ENCODE peak calls at places on chromosome 4, in seven cellular contexts. K, L, M, S, R, F and B are unnamed samples.

GRCh38 chr4:79198886-79199591 is 126.8 kb downstream of the NAA11 start:
- DNase-seq in K (no peak), L (no peak), M (no peak), S (no peak), R (no peak), F (no peak), B (no peak)

GRCh38 chr4:87946766-87947165 is 28.7 kb upstream of the SPP1 start:
- DNase-seq in K (no peak), L (no peak), M (no peak), S (no peak), R (no peak), F (no peak), B (no peak)

GRCh38 chr4:165716472-165716871 is 156.6 kb upstream of the TLL1 start:
- DNase-seq in K (no peak), L (no peak), M (no peak), S (no peak), R (no peak), F (no peak), B (no peak)

GRCh38 chr4:78293348-78293747 is 236.2 kb downstream of the FRAS1 start:
- DNase-seq in K (no peak), L (no peak), M (peak; percentile 47), S (no peak), R (no peak), F (peak; percentile 68), B (no peak)

GRCh38 chr4:42344749-42345148 is 52.5 kb upstream of the SHISA3 start:
- DNase-seq in K (no peak), L (no peak), M (no peak), S (no peak), R (no peak), F (no peak), B (no peak)

GRCh38 chr4:3299122-3299521 is 6.3 kb downstream of the RGS12 start:
- DNase-seq in K (no peak), L (no peak), M (no peak), S (no peak), R (no peak), F (no peak), B (no peak)

GRCh38 chr4:93183589-93183988 is 645.0 kb upstream of the ATOH1 start:
- DNase-seq in K (no peak), L (peak; percentile 3), M (peak; percentile 7), S (peak; percentile 18), R (no peak), F (no peak), B (no peak)

GRCh38 chr4:22460266-22460665 is 55.6 kb downstream of the ADGRA3 start:
- DNase-seq in K (no peak), L (no peak), M (no peak), S (no peak), R (no peak), F (no peak), B (no peak)

GRCh38 chr4:8538076-8538702 is 42.0 kb upstream of the GPR78 start:
- DNase-seq in K (no peak), L (no peak), M (no peak), S (no peak), R (no peak), F (no peak), B (no peak)

GRCh38 chr4:172152284-172152683 is 339.1 kb downstream of the GALNTL6 start:
- DNase-seq in K (no peak), L (no peak), M (no peak), S (no peak), R (no peak), F (no peak), B (no peak)

GRCh38 chr4:154230091-154230490 is 261.5 kb downstream of the DCHS2 start:
- DNase-seq in K (no peak), L (no peak), M (peak; percentile 15), S (no peak), R (no peak), F (peak; percentile 29), B (no peak)

GRCh38 chr4:156293657-156294297 is 340.1 kb upstream of the CTSO start:
- DNase-seq in K (no peak), L (peak; percentile 71), M (peak; percentile 78), S (peak; percentile 79), R (no peak), F (peak; percentile 79), B (no peak)

GRCh38 chr4:176123710-176124407 is 58.2 kb downstream of the WDR17 start:
- DNase-seq in K (peak; percentile 72), L (peak; percentile 3), M (peak; percentile 38), S (peak; percentile 43), R (peak; percentile 6), F (peak; percentile 43), B (peak; percentile 51)

GRCh38 chr4:3414421-3415279 is 27.1 kb upstream of the HGFAC start:
- DNase-seq in K (no peak), L (no peak), M (no peak), S (no peak), R (no peak), F (no peak), B (no peak)

GRCh38 chr4:18214656-18215055 is 193.1 kb upstream of the LCORL start:
- DNase-seq in K (no peak), L (no peak), M (no peak), S (no peak), R (no peak), F (no peak), B (no peak)

GRCh38 chr4:20520901-20521300 is 179.4 kb upstream of the PACRGL start:
- DNase-seq in K (no peak), L (peak; percentile 51), M (peak; percentile 74), S (peak; percentile 54), R (no peak), F (peak; percentile 80), B (no peak)

GRCh38 chr4:740656-741282 is 35.1 kb downstream of the PCGF3 start:
- DNase-seq in K (no peak), L (no peak), M (no peak), S (peak; percentile 20), R (no peak), F (peak; percentile 50), B (no peak)

GRCh38 chr4:184268574-184269160 is 51.0 kb upstream of the ENPP6 start:
- DNase-seq in K (no peak), L (no peak), M (no peak), S (no peak), R (no peak), F (peak; percentile 19), B (no peak)

GRCh38 chr4:150739591-150739990 is 157.6 kb downstream of the MAB21L2 start:
- DNase-seq in K (peak; percentile 18), L (no peak), M (no peak), S (no peak), R (no peak), F (no peak), B (no peak)

GRCh38 chr4:42995343-42995944 is 102.9 kb downstream of the GRXCR1 start:
- DNase-seq in K (peak; percentile 55), L (peak; percentile 6), M (peak; percentile 6), S (peak; percentile 49), R (peak; percentile 23), F (peak; percentile 59), B (no peak)

DNA sequence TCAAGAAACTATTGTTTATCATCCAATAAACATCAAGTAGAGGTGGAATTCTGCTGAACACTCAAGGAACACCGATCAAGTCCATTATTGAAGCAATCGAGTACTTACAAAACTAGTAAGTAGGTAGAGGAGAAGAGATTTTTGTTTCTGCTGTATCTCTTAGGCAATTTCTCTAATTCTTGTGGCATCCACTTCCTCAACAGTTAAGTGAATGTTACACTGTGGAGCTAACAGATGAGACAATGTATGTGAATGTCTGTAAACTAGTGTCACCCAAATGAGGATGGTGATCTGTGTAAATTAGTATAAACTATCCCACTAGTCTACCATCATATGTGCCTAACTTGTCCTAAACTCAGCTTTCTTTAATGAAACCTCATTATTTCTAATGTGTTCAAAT is 261.6 kb downstream of the ARHGAP24 start:
- DNase-seq in K (no peak), L (no peak), M (no peak), S (no peak), R (no peak), F (no peak), B (no peak)
- H3K9ac ChIP-seq in K (no peak overlapping the region), L (no peak overlapping the region), M (no peak overlapping the region), S (no peak overlapping the region), R (no peak overlapping the region), F (no peak overlapping the region), B (no peak overlapping the region)

DNA sequence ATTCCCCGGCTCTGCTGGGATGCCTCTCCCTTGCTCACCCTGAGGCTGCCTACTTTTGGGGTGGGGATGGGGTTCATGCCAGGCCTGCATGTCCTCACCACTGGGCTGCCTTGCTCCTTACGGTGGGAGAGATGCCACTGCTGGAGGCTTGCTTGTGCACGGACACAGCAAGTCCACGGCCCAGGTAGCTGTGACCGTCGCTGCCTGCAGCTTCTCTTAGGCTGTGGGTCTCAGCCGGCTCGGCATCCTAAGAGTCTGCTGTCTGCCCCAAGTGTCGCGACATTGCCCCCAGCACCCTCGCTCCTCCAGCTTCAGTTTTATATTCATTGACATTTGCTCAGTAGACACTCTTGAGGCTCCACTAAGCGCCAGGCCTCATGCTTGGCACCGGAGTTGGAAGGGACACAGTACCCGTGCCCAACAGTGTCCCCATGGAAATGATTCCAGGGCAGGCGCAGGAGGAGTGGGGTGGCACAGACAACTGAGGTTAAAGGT is 58.3 kb downstream of the TBC1D14 start:
- DNase-seq in K (no peak), L (no peak), M (no peak), S (no peak), R (no peak), F (no peak), B (no peak)
- H3K9ac ChIP-seq in K (no peak overlapping the region), L (no peak overlapping the region), M (no peak overlapping the region), S (no peak overlapping the region), R (peak overlapping the region; percentile 57), F (no peak overlapping the region), B (no peak overlapping the region)

GRCh38 chr4:139606600-139607301 is 50.7 kb upstream of the SETD7 start:
- DNase-seq in K (no peak), L (peak; percentile 14), M (peak; percentile 79), S (peak; percentile 54), R (no peak), F (peak; percentile 77), B (no peak)
- H3K9ac ChIP-seq in K (no peak overlapping the region), L (no peak overlapping the region), M (peak overlapping the region; percentile 25), S (no peak overlapping the region), R (no peak overlapping the region), F (no peak overlapping the region), B (no peak overlapping the region)

GRCh38 chr4:1784395-1784788 is 8.7 kb upstream of the FGFR3 start:
- DNase-seq in K (no peak), L (no peak), M (no peak), S (no peak), R (no peak), F (no peak), B (no peak)

GRCh38 chr4:1780435-1780834 is 12.7 kb upstream of the FGFR3 start:
- DNase-seq in K (no peak), L (no peak), M (no peak), S (no peak), R (no peak), F (no peak), B (no peak)

GRCh38 chr4:1783970-1784369 is 9.1 kb upstream of the FGFR3 start:
- DNase-seq in K (no peak), L (no peak), M (no peak), S (no peak), R (no peak), F (no peak), B (no peak)

GRCh38 chr4:1784789-1785591 is 8.1 kb upstream of the FGFR3 start:
- DNase-seq in K (no peak), L (no peak), M (no peak), S (no peak), R (no peak), F (no peak), B (no peak)

DNA sequence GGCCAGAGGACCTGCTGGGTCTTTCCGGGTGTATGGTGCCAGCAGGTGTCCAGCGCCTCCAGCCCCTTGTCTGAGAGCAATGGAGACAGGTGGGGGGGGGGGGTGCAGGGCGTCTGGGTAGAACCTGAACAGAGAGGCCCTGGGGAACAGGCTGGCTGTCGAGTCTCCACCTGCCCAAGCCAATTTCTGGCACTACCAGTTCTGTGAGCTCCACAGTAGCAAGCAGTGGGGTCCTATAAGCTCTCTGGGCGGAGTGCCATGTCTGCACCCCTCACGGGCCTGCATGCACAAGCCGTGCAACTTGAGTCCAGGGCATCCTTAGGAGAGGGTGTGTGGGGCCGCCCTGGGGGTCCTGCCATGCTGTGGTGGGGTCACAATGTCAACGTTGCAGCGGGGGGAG is 10.1 kb upstream of the FGFR3 start:
- DNase-seq in K (no peak), L (no peak), M (no peak), S (no peak), R (no peak), F (no peak), B (no peak)
- H3K9ac ChIP-seq in K (no peak overlapping the region), L (no peak overlapping the region), M (no peak overlapping the region), S (no peak overlapping the region), R (no peak overlapping the region), F (no peak overlapping the region), B (no peak overlapping the region)